ENCODE peak calls at places on chromosomes 11 and 22, in six cellular contexts. X is tibial nerve; P is natural killer cell treated with Interleukin-12 subunit alpha and Interleukin-12 subunit beta and Interleukin-15 and Interleukin-18, amount 100 ng/mL, for 72 hours; Q is amygdala; H is central memory CD4-positive, alpha-beta T cell; E is stimulated activated CD4-positive, alpha-beta T cell treated with anti-CD3 and anti-CD28 coated beads, TNF-alpha, amount 100 ng/mL, for 1 hour. L is an unnamed sample.

GRCh38 chr11:107116358-107116757 is 98.1 kb upstream of the GUCY1A2 start:
- DNase-seq in X (no peak), P (no peak), Q (no peak), H (no peak), E (no peak), L (no peak)

GRCh38 chr22:22999473-22999872 is 70.8 kb upstream of the GNAZ start:
- DNase-seq in X (no peak), P (no peak), Q (no peak), H (no peak), E (no peak), L (no peak)

GRCh38 chr11:3088806-3089205 is 31.6 kb upstream of the CARS1 start:
- DNase-seq in X (no peak), P (no peak), Q (no peak), H (no peak), E (no peak), L (no peak)

GRCh38 chr22:47289316-47289985 is 527.0 kb downstream of the TBC1D22A start:
- DNase-seq in X (no peak), P (peak; percentile 45), Q (no peak), H (no peak), E (no peak), L (no peak)

GRCh38 chr22:44452531-44453420 is 45.3 kb downstream of the RTL6 start:
- DNase-seq in X (no peak), P (no peak), Q (no peak), H (no peak), E (no peak), L (no peak)

GRCh38 chr22:38953577-38954413 is 3.6 kb upstream of the APOBEC3A start:
- DNase-seq in X (no peak), P (peak; percentile 86), Q (no peak), H (peak; percentile 46), E (no peak), L (no peak)

GRCh38 chr11:19789245-19789644 is 76.6 kb downstream of the NAV2 start:
- DNase-seq in X (no peak), P (no peak), Q (no peak), H (no peak), E (no peak), L (no peak)

GRCh38 chr11:8671242-8671641 is 11.2 kb downstream of the TRIM66 start:
- DNase-seq in X (no peak), P (no peak), Q (peak; percentile 81), H (no peak), E (no peak), L (no peak)

GRCh38 chr11:66548041-66548440 is 1.3 kb downstream of the ACTN3 start:
- DNase-seq in X (no peak), P (no peak), Q (no peak), H (no peak), E (no peak), L (no peak)

GRCh38 chr11:120186799-120187591 is 23.8 kb upstream of the OAF start:
- DNase-seq in X (no peak), P (no peak), Q (no peak), H (no peak), E (no peak), L (no peak)

GRCh38 chr22:46070722-46071450 is 79.4 kb upstream of the PPARA start:
- DNase-seq in X (peak; percentile 56), P (peak; percentile 72), Q (peak; percentile 74), H (peak; percentile 50), E (no peak), L (peak; percentile 46)

GRCh38 chr22:50176850-50177536 is 6.5 kb downstream of the PANX2 start:
- DNase-seq in X (no peak), P (no peak), Q (no peak), H (no peak), E (no peak), L (no peak)

GRCh38 chr11:72100462-72100861 is 2.6 kb downstream of the LAMTOR1 start:
- DNase-seq in X (no peak), P (no peak), Q (no peak), H (no peak), E (no peak), L (no peak)

GRCh38 chr11:128026596-128026995 is 560.8 kb downstream of the ETS1 start:
- DNase-seq in X (no peak), P (no peak), Q (no peak), H (no peak), E (no peak), L (no peak)

GRCh38 chr11:1047576-1048156 is 11.1 kb upstream of the MUC6 start:
- DNase-seq in X (no peak), P (no peak), Q (no peak), H (no peak), E (no peak), L (no peak)

GRCh38 chr11:64717268-64717578 is 5.8 kb downstream of the NRXN2 start:
- DNase-seq in X (no peak), P (no peak), Q (no peak), H (no peak), E (no peak), L (no peak)

L was measured in Jurkat, Clone E6-1.